ENCODE peak calls at places on chromosomes 16 and 17, in four cellular contexts. U, J, Y and H are unnamed samples.

GRCh38 chr17:16304832-16305231 is 48.4 kb downstream of the CENPV start:
- DNase-seq in Y (no peak), J (peak; percentile 26), U (peak; percentile 63), H (no peak)

GRCh38 chr17:64992325-64992802 is 64.2 kb downstream of the GNA13 start:
- DNase-seq in Y (no peak), J (no peak), U (peak; percentile 59), H (no peak)

GRCh38 chr16:11914759-11915643 is 755 bp downstream of the GSPT1 start:
- DNase-seq in Y (no peak), U (no peak), J (peak; percentile 22), H (peak; percentile 58)

GRCh38 chr16:3968556-3968955 is 88.0 kb upstream of the CREBBP start:
- DNase-seq in Y (no peak), U (no peak), J (no peak), H (no peak)

GRCh38 chr17:80151333-80151732 is 4.4 kb upstream of the EIF4A3 start:
- DNase-seq in Y (no peak), U (no peak), J (no peak), H (no peak)

GRCh38 chr17:34645636-34646035 is 66.3 kb downstream of the TMEM132E start:
- DNase-seq in J (no peak), U (no peak), Y (no peak), H (peak; percentile 20)

GRCh38 chr16:64437706-64438329 is 684.0 kb downstream of the CDH11 start:
- DNase-seq in U (no peak), Y (no peak), J (no peak), H (no peak)

GRCh38 chr16:67336646-67337045 is 10.0 kb downstream of the LRRC36 start:
- DNase-seq in Y (no peak), U (no peak), J (no peak), H (no peak)

GRCh38 chr16:19696961-19697360 is 21.1 kb downstream of the KNOP1 start:
- DNase-seq in J (no peak), U (no peak), Y (no peak), H (no peak)

GRCh38 chr17:17743391-17744112 is 62.3 kb downstream of the RAI1 start:
- DNase-seq in J (no peak), U (no peak), Y (no peak), H (no peak)

GRCh38 chr17:1153795-1154546 is 25.8 kb downstream of the ABR start:
- DNase-seq in Y (no peak), J (peak; percentile 75), U (peak; percentile 16), H (peak; percentile 14)

GRCh38 chr16:12833939-12834338 is 30.3 kb upstream of the CPPED1 start:
- DNase-seq in Y (no peak), U (peak; percentile 56), J (peak; percentile 23), H (no peak)

GRCh38 chr17:62869885-62870580 is 61.9 kb upstream of the MARCHF10 start:
- DNase-seq in U (no peak), Y (no peak), J (peak; percentile 45), H (no peak)

GRCh38 chr16:89071686-89072182 is 21.9 kb upstream of the ACSF3 start:
- DNase-seq in J (no peak), U (no peak), Y (no peak), H (peak; percentile 53)

GRCh38 chr17:35596072-35596471 is 8.9 kb downstream of the AP2B1 start:
- DNase-seq in Y (no peak), J (no peak), U (no peak), H (no peak)

GRCh38 chr16:81537721-81538561 is 93.3 kb downstream of the CMIP start:
- DNase-seq in U (no peak), Y (no peak), J (no peak), H (no peak)

GRCh38 chr16:87834668-87835473 is 34.4 kb downstream of the SLC7A5 start:
- DNase-seq in U (no peak), J (no peak), Y (no peak), H (no peak)

GRCh38 chr16:88342491-88342890 is 40.3 kb upstream of the ZNF469 start:
- DNase-seq in J (no peak), U (no peak), Y (no peak), H (no peak)

GRCh38 chr16:11149011-11149616 is 106.9 kb downstream of the SOCS1 start:
- DNase-seq in Y (no peak), J (no peak), U (peak; percentile 65), H (peak; percentile 92)

GRCh38 chr17:13359774-13360173 is 242.0 kb downstream of the HS3ST3A1 start:
- DNase-seq in Y (no peak), U (no peak), J (no peak), H (no peak)

GRCh38 chr17:81794074-81794476 is 9.9 kb upstream of the GCGR start:
- DNase-seq in J (no peak), Y (no peak), U (no peak), H (no peak)

GRCh38 chr17:35630530-35631148 is 43.5 kb downstream of the AP2B1 start:
- DNase-seq in U (no peak), Y (no peak), J (no peak), H (no peak)

GRCh38 chr16:84357191-84357651 is 11.1 kb upstream of the ATP2C2 start:
- DNase-seq in Y (no peak), U (no peak), J (no peak), H (no peak)

GRCh38 chr17:16418684-16419066 is 3.3 kb downstream of the TRPV2 start:
- DNase-seq in Y (no peak), J (no peak), U (no peak), H (no peak)

GRCh38 chr16:49700222-49700927 is 155.5 kb downstream of the ZNF423 start:
- DNase-seq in Y (no peak), U (no peak), J (no peak), H (no peak)

GRCh38 chr16:49947907-49948678 is 76.9 kb upstream of the CNEP1R1 start:
- DNase-seq in J (no peak), U (no peak), Y (no peak), H (no peak)

GRCh38 chr17:83064732-83065659 is 14.4 kb upstream of the METRNL start:
- DNase-seq in Y (no peak), J (no peak), U (no peak), H (peak; percentile 26)

GRCh38 chr16:72025404-72026114 is 17.0 kb downstream of the DHODH start:
- DNase-seq in J (no peak), U (peak; percentile 36), Y (no peak), H (no peak)

GRCh38 chr17:76969598-76970172 is 101.5 kb downstream of the MGAT5B start:
- DNase-seq in J (peak; percentile 75), U (no peak), Y (no peak), H (no peak)
- TF ChIP-seq TCF7 in J (no peak), U (no peak), Y (no peak), H (no peak)

GRCh38 chr17:20253323-20253722 is 214.0 kb downstream of the LGALS9B start:
- DNase-seq in U (no peak), J (no peak), Y (no peak), H (no peak)
- TF ChIP-seq TCF7 in U (no peak), J (no peak), Y (no peak), H (no peak)

DNA sequence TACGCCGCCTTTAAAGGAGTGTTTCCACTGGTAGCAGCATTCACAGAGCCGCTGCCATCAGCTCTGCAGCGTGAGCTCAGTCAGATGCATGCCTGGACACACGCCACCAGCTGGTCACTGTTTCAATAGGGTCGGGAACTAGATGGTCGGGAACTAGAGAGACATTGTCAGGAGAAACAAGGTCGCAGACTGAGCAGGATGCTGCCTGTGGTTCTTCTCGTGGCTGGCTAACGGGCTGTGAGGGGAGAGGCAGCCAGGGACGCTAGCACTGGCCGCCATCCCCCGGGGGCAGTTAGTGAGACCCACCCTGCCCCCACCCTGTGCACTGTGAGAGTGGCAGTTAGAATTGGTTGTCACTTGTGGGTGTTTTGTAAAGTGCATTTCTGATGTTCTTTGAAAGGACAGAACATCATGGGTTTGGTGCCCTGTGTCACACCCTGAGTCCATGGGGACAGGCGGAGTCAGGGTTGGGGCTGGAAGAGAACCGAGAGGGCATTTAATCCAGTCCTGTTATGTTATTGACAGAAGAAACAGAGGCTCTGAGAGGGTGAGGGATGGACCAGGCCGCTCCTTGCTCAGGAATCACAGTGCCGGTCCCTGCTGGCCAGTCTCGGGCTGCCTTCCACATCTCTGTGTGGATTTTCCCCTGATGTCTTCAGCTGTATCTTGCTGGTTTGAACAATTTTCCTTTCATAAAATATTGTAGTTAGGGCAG is 86.4 kb downstream of the SPECC1 start:
- DNase-seq in U (peak; percentile 43), J (peak; percentile 54), Y (no peak), H (no peak)
- TF ChIP-seq TCF7 in U (no peak), J (no peak), Y (no peak), H (no peak)

GRCh38 chr16:1037023-1037933 is 35.3 kb upstream of the SSTR5 start:
- DNase-seq in Y (no peak), J (no peak), U (no peak), H (no peak)
- TF ChIP-seq TCF7 in Y (no peak), J (no peak), U (no peak), H (no peak)

DNA sequence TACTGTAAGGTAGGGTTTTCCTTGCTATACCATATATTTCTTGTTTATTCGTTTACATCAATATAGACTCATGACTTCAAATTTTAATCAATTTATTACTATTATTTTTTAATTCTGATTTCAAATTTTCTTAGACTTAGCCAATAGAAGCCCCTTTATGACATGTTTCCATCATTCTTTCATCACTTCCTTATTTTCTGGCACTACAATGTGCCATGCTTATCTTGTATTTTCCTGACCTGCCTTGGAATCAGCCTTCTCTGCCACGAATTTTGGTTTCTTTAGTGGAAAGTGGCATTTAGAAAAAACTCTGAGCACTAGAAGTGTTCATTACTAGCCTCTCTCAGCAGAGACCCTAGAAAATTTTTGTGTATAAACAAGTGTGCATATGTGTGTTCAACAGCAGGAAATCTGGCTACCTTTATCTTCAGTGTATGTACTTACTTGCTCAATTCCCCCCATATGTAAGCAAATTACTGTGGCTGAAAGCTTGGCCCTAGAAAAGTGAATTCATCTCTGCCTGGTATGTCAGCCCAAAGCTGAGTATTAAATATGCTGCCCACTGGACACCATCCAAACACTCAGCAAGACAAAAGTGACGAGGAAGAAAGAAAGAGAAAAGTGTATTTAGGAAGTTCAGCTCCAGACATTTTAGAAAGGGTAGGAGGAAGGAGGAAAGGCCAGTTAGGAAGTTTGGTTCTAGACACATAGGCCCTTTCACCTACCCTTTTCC is 4.0 kb downstream of the STXBP4 start:
- DNase-seq in Y (no peak), J (no peak), U (peak; percentile 61), H (no peak)
- TF ChIP-seq TCF7 in Y (no peak), J (no peak), U (no peak), H (no peak)

GRCh38 chr17:31532526-31532925 is 141.1 kb downstream of the RAB11FIP4 start:
- DNase-seq in J (no peak), Y (no peak), U (no peak), H (no peak)

GRCh38 chr17:31535581-31535981 is 144.1 kb downstream of the RAB11FIP4 start:
- DNase-seq in U (no peak), Y (peak; percentile 63), J (no peak), H (no peak)

GRCh38 chr17:31534223-31534888 is 142.9 kb downstream of the RAB11FIP4 start:
- DNase-seq in U (no peak), J (no peak), Y (no peak), H (no peak)

GRCh38 chr17:31532161-31532515 is 140.7 kb downstream of the RAB11FIP4 start:
- DNase-seq in U (no peak), J (no peak), Y (no peak), H (no peak)

GRCh38 chr17:31533546-31534155 is 142.2 kb downstream of the RAB11FIP4 start:
- DNase-seq in Y (no peak), J (peak; percentile 72), U (no peak), H (peak; percentile 59)
- TF ChIP-seq TCF7 in Y (no peak), J (no peak), U (no peak), H (no peak)